ENCODE peak calls at places on chromosome 11, in five cellular contexts. K is T-cell, R is T-helper 9 cell, Y is T-helper 1 cell, Q is HS-27A. W is an unnamed sample.

GRCh38 chr11:36591433-36591832 is 2.9 kb upstream of the IFTAP start:
- DNase-seq in K (no peak), R (no peak), Y (no peak), Q (no peak), W (no peak)

GRCh38 chr11:30635401-30635989 is 49.3 kb upstream of the MPPED2 start:
- DNase-seq in K (no peak), R (no peak), Y (no peak), Q (no peak), W (no peak)

GRCh38 chr11:44740967-44741366 is 14.2 kb downstream of the TSPAN18 start:
- DNase-seq in K (no peak), R (no peak), Y (no peak), Q (no peak), W (no peak)

GRCh38 chr11:83865636-83866461 is 579.7 kb upstream of the CCDC90B start:
- DNase-seq in K (no peak), R (no peak), Y (no peak), Q (no peak), W (no peak)

GRCh38 chr11:61069427-61069826 is 32.9 kb upstream of the CD5 start:
- DNase-seq in K (no peak), R (no peak), Y (no peak), Q (no peak), W (no peak)

GRCh38 chr11:33723238-33723881 is 12.9 kb downstream of the CD59 start:
- DNase-seq in K (no peak), R (no peak), Y (no peak), Q (peak), W (no peak)

GRCh38 chr11:112627588-112628045 is 333.6 kb upstream of the NCAM1 start:
- DNase-seq in K (no peak), R (no peak), Y (no peak), Q (no peak), W (no peak)

GRCh38 chr11:31827458-31828206 is 16.5 kb upstream of the PAX6 start:
- DNase-seq in K (no peak), R (no peak), Y (no peak), Q (no peak), W (no peak)

GRCh38 chr11:43021466-43021865 is 290.3 kb upstream of the API5 start:
- DNase-seq in K (no peak), R (no peak), Y (no peak), Q (no peak), W (no peak)

GRCh38 chr11:68684385-68685356 is at the start of gene GAL:
- DNase-seq in K (no peak), R (no peak), Y (no peak), Q (no peak), W (no peak)

GRCh38 chr11:78791254-78791653 is 216.6 kb upstream of the NARS2 start:
- DNase-seq in K (no peak), R (no peak), Y (no peak), Q (no peak), W (no peak)

GRCh38 chr11:83092488-83093384 is 21.0 kb upstream of the RAB30 start:
- DNase-seq in K (no peak), R (no peak), Y (no peak), Q (no peak), W (no peak)

GRCh38 chr11:69874178-69874983 is 55.2 kb upstream of the FGF3 start:
- DNase-seq in K (no peak), R (no peak), Y (no peak), Q (no peak), W (no peak)

GRCh38 chr11:64245401-64245796 is 1.3 kb downstream of the PPP1R14B start:
- DNase-seq in K (no peak), R (peak), Y (no peak), Q (no peak), W (peak)

GRCh38 chr11:131656179-131656838 is 285.9 kb downstream of the NTM start:
- DNase-seq in K (no peak), R (no peak), Y (no peak), Q (no peak), W (no peak)

GRCh38 chr11:96259053-96259837 is 83.8 kb downstream of the MAML2 start:
- DNase-seq in K (no peak), R (no peak), Y (no peak), Q (no peak), W (no peak)

GRCh38 chr11:35847473-35847872 is 96.4 kb upstream of the LDLRAD3 start:
- DNase-seq in K (no peak), R (no peak), Y (no peak), Q (no peak), W (no peak)

GRCh38 chr11:43936081-43936480 is 6.4 kb upstream of the C11orf96 start:
- DNase-seq in K (no peak), R (no peak), Y (no peak), Q (no peak), W (no peak)

GRCh38 chr11:121226415-121227263 is 65.9 kb upstream of the SC5D start:
- DNase-seq in K (no peak), R (no peak), Y (no peak), Q (no peak), W (no peak)

GRCh38 chr11:2382927-2383822 is 6.1 kb downstream of the CD81 start:
- DNase-seq in K (no peak), R (no peak), Y (no peak), Q (no peak), W (no peak)

GRCh38 chr11:19872526-19873135 is 160.0 kb downstream of the NAV2 start:
- DNase-seq in K (no peak), R (no peak), Y (no peak), Q (no peak), W (peak)

GRCh38 chr11:122215244-122215992 is 99.4 kb upstream of the BLID start:
- DNase-seq in K (no peak), R (no peak), Y (no peak), Q (peak), W (no peak)

GRCh38 chr11:84865257-84865656 is 761.9 kb downstream of the DLG2 start:
- DNase-seq in K (no peak), R (no peak), Y (no peak), Q (no peak), W (no peak)

GRCh38 chr11:101096036-101096704 is 33.4 kb downstream of the PGR start:
- DNase-seq in K (no peak), R (no peak), Y (no peak), Q (no peak), W (no peak)

GRCh38 chr11:20594274-20595061 is 4.9 kb upstream of the SLC6A5 start:
- DNase-seq in K (no peak), R (no peak), Y (no peak), Q (no peak), W (no peak)

W was measured in COR-L47.